ENCODE peak calls at places on chromosome 21, in seven cellular contexts. J is foreskin fibroblast; B is kidney epithelial cell; T is ascending aorta; G is endodermal cell; E is CD8-positive, alpha-beta T cell; K is AG09319. X is an unnamed sample.

GRCh38 chr21:43938751-43939442 is 73.2 kb upstream of the TRAPPC10 start:
- DNase-seq in J (peak), B (no peak), T (peak), G (peak), E (peak), K (no peak), X (peak)

GRCh38 chr21:29377266-29377665 is 78.5 kb downstream of the BACH1 start:
- DNase-seq in J (no peak), B (no peak), T (no peak), G (peak), E (no peak), K (no peak), X (no peak)

GRCh38 chr21:39843916-39844315 is 23.3 kb upstream of the PCP4 start:
- DNase-seq in J (no peak), B (no peak), T (no peak), G (no peak), E (no peak), K (no peak), X (no peak)

GRCh38 chr21:16838330-16838729 is 674.5 kb upstream of the CXADR start:
- DNase-seq in J (no peak), B (no peak), T (no peak), G (no peak), E (no peak), K (no peak), X (no peak)

GRCh38 chr21:39535646-39536437 is 76.9 kb upstream of the B3GALT5 start:
- DNase-seq in J (no peak), B (no peak), T (no peak), G (no peak), E (no peak), K (no peak), X (no peak)

GRCh38 chr21:16216595-16216994 is 486.8 kb downstream of the USP25 start:
- DNase-seq in J (no peak), B (no peak), T (no peak), G (no peak), E (no peak), K (no peak), X (no peak)

GRCh38 chr21:17554619-17555472 is 42.0 kb downstream of the CXADR start:
- DNase-seq in J (peak), B (no peak), T (no peak), G (no peak), E (no peak), K (no peak), X (no peak)

GRCh38 chr21:16280731-16281130 is 550.9 kb downstream of the USP25 start:
- DNase-seq in J (no peak), B (no peak), T (no peak), G (no peak), E (no peak), K (no peak), X (no peak)

GRCh38 chr21:17454315-17455027 is 58.4 kb upstream of the CXADR start:
- DNase-seq in J (peak), B (peak), T (no peak), G (peak), E (no peak), K (peak), X (peak)

GRCh38 chr21:33428669-33429068 is 25.5 kb downstream of the IFNGR2 start:
- DNase-seq in J (peak), B (no peak), T (no peak), G (no peak), E (no peak), K (no peak), X (no peak)

GRCh38 chr21:34362670-34363069 is 1.1 kb upstream of the KCNE2 start:
- DNase-seq in J (no peak), B (no peak), T (peak), G (no peak), E (no peak), K (no peak), X (no peak)

GRCh38 chr21:34154878-34155277 is 81.5 kb downstream of the MRPS6 start:
- DNase-seq in J (no peak), B (no peak), T (no peak), G (no peak), E (no peak), K (no peak), X (no peak)

GRCh38 chr21:17250651-17251294 is 262.1 kb upstream of the CXADR start:
- DNase-seq in J (no peak), B (no peak), T (no peak), G (no peak), E (no peak), K (no peak), X (no peak)

GRCh38 chr21:28216976-28217523 is 775.6 kb downstream of the LTN1 start:
- DNase-seq in J (no peak), B (no peak), T (no peak), G (no peak), E (no peak), K (no peak), X (no peak)

GRCh38 chr21:41169701-41170100 is 1.7 kb downstream of the BACE2 start:
- DNase-seq in J (no peak), B (no peak), T (no peak), G (no peak), E (no peak), K (no peak), X (no peak)

GRCh38 chr21:41166947-41167346 is 1.0 kb upstream of the BACE2 start:
- DNase-seq in J (no peak), B (no peak), T (peak), G (no peak), E (no peak), K (no peak), X (no peak)

GRCh38 chr21:41169258-41169576 is 1.3 kb downstream of the BACE2 start:
- DNase-seq in J (no peak), B (no peak), T (no peak), G (no peak), E (no peak), K (no peak), X (no peak)

GRCh38 chr21:41168391-41169257 is 664 bp downstream of the BACE2 start:
- DNase-seq in J (peak), B (peak), T (peak), G (peak), E (no peak), K (no peak), X (peak)

DNA sequence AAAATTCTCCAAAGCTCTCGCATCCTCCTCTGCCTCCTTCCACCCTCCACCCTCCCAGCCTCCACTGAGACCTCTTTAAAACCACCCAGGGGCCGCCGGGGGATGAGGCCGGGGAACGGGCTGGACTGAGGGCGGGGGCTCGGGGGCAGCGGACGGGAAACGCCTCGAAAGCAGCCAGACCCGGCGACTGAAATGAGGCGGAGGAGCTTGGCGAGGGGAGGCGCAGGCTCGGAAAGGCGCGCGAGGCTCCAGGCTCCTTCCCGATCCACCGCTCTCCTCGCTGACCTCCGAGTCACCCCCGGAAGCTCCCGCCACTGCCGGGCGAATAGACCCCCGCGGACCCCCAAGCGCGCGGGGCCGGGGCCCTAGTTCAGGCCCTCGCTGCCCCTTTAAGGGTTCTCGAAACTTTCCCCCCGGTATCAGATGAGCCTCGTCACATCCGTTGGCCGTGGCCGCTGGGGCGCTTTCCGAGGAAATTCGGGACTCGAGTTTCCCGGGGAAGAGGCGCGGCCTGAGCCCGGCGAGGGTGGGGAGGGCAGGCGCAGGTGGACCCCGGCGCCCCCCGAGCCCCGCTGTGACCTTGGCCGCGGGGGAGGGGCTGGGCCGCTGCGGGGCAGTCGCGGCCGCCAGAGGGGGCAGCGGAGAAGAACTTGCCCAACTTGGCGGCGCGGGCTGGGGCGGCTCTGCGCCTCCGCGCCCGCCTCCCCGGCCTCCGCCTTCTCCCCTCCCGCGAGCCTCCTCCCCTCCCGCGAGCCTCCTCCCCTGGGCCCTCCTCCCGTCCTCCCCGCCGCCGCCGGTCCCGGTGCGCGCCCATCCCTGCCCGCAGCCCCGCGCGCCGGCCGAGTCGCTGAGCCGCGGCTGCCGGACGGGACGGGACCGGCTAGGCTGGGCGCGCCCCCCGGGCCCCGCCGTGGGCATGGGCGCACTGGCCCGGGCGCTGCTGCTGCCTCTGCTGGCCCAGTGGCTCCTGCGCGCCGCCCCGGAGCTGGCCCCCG is at the start of gene BACE2:
- DNase-seq in J (peak), B (no peak), T (peak), G (peak), E (no peak), K (peak), X (peak)
- TF ChIP-seq CTCF in J (peak), B (peak), T (peak), G (peak), E (peak), K (peak), X (peak)

GRCh38 chr21:26842976-26843911 is 2.0 kb downstream of the ADAMTS1 start:
- DNase-seq in J (peak), B (peak), T (peak), G (peak), E (no peak), K (peak), X (peak)
- TF ChIP-seq CTCF in J (peak), B (peak), T (peak), G (peak), E (no peak), K (peak), X (peak)

GRCh38 chr21:45556645-45557601 is 14.7 kb upstream of the SLC19A1 start:
- DNase-seq in J (no peak), B (no peak), T (no peak), G (peak), E (no peak), K (no peak), X (no peak)

GRCh38 chr21:45557611-45558043 is 15.4 kb upstream of the SLC19A1 start:
- DNase-seq in J (no peak), B (no peak), T (no peak), G (peak), E (no peak), K (no peak), X (no peak)

GRCh38 chr21:45555251-45555556 is 13.0 kb upstream of the SLC19A1 start:
- DNase-seq in J (no peak), B (no peak), T (no peak), G (no peak), E (no peak), K (no peak), X (no peak)

GRCh38 chr21:45555557-45556301 is 13.5 kb upstream of the SLC19A1 start:
- DNase-seq in J (peak), B (no peak), T (peak), G (peak), E (peak), K (peak), X (peak)

GRCh38 chr21:45556302-45556644 is 14.0 kb upstream of the SLC19A1 start:
- DNase-seq in J (no peak), B (no peak), T (no peak), G (no peak), E (no peak), K (no peak), X (no peak)
- TF ChIP-seq CTCF in J (no peak), B (no peak), T (no peak), G (no peak), E (no peak), K (no peak), X (no peak)

GRCh38 chr21:41958886-41959563 is 5.2 kb upstream of the C2CD2 start:
- DNase-seq in J (no peak), B (no peak), T (peak), G (peak), E (no peak), K (no peak), X (no peak)

GRCh38 chr21:41955516-41955915 is 1.7 kb upstream of the C2CD2 start:
- DNase-seq in J (no peak), B (no peak), T (no peak), G (no peak), E (no peak), K (no peak), X (no peak)

GRCh38 chr21:41956926-41957729 is 3.3 kb upstream of the C2CD2 start:
- DNase-seq in J (peak), B (no peak), T (no peak), G (peak), E (no peak), K (no peak), X (no peak)

GRCh38 chr21:41960386-41960785 is 6.6 kb upstream of the C2CD2 start:
- DNase-seq in J (no peak), B (no peak), T (no peak), G (peak), E (no peak), K (no peak), X (no peak)

DNA sequence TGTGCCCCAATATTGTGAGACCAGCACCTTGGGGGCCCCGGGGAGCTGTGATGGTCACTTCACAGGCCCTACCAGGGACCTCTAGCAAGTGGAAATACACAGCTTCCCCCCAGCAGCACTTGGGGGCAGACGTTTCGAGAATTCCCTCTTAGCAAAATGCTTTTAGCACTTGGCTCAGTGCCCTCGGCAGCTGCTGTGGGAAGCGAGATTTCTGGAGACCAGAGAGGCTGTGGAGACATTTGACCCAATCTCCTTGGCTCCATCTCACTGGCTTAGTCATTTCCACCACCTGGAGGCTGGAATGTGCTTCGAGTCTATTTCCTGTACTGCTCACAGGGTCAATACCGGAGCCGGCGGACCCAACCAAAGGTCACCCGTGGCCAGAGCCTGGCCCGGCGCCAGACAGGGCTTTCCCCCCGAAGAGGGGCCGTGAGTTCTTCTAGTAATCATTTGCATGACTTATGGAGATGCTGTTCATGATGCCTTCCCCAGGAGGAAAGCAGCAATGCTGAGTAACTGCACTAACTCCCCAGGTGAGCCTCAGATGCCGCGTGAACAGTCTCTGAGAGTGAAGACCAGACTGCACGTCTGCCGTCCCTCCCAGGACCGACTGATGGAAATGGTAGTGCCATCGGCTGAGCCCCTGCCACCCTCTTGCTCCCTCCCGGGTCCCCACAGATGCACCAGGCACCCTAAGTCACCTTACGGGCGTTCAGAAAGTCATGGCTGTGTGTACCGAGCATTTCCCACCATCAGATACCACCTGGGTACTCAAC is 4.4 kb upstream of the C2CD2 start:
- DNase-seq in J (peak), B (peak), T (peak), G (peak), E (no peak), K (peak), X (no peak)
- TF ChIP-seq CTCF in J (peak), B (peak), T (peak), G (peak), E (no peak), K (peak), X (peak)

GRCh38 chr21:36640260-36641244 is 58.4 kb upstream of the SIM2 start:
- DNase-seq in J (no peak), B (no peak), T (no peak), G (peak), E (no peak), K (no peak), X (no peak)
- TF ChIP-seq CTCF in J (no peak), B (no peak), T (no peak), G (peak), E (no peak), K (no peak), X (no peak)

DNA sequence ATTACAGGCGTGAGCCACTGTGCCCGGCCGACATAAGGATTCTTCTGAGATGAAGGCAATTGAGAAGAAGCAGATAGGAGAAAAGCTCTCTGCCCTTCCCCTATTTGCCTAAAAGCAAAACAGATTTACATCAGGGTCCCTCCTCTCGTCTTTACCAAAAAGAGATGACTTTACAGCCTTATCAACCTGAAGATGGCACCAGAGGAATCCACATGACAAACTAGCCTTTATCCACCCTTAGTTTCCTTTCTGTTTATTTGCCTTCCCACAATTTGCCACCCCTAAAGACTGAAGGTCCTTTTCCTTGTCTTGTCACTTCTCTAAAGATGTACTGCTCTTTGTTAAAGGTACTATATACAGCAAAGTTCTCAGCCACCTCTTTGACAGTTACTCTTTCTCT is 70.7 kb upstream of the KRTAP19-8 start:
- DNase-seq in J (no peak), B (no peak), T (no peak), G (no peak), E (no peak), K (no peak), X (no peak)
- TF ChIP-seq CTCF in J (peak), B (peak), T (no peak), G (peak), E (peak), K (no peak), X (no peak)

DNA sequence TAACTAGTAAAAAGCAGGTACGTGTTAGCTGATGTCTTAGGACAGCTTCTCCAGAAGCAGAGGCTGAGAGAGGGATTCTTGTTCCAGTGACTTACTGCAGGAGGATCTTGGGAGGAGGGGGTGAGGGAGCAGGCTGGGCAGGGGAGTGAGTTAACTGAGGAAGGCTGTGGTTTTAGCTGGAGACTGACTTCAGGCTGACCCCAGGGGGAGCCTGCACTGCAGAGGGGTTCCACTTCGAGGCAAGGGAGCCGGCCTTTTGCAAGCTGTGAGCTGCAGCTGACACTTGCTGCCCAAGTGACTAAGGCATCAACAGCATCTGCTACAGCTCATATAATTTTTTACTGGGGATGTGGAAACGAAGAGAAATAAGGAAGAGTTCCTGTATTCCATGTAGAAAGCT is 50.4 kb upstream of the SOD1 start:
- DNase-seq in J (no peak), B (no peak), T (no peak), G (no peak), E (no peak), K (no peak), X (no peak)
- TF ChIP-seq CTCF in J (no peak), B (no peak), T (no peak), G (no peak), E (no peak), K (no peak), X (no peak)

DNA sequence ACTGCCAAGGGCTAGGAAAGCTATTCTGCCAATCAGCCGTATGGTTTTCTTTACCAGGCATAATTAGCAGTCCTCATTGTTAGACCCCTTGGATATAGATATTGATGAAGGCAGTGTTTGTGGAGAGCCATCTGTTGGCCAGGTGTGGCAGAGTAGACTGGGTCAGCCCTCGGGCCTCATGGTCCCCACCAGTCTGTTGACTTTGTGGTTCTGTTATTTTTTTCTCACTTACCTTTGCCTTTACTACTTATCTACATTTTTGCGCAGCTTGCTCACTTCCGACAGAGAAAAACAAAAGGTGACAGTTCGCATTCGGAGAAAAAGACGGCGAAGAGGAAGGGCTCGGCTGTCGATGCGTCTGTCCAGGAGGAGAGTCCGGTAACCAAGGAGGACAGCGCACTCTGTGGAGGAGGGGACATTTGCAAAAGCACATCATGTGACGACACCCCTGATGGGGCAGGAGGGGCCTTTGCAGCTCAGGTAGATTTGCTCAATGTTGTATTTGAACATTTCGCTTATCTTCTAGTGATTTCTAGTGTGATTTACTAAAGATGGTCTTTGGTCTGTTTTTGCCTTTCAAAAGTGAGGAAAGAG is 2.3 kb downstream of the PCNT start:
- DNase-seq in J (no peak), B (no peak), T (no peak), G (no peak), E (no peak), K (no peak), X (no peak)
- TF ChIP-seq CTCF in J (no peak), B (no peak), T (no peak), G (peak), E (no peak), K (no peak), X (no peak)

GRCh38 chr21:38400195-38400695 is 98.0 kb downstream of the ERG start:
- DNase-seq in J (no peak), B (no peak), T (no peak), G (no peak), E (no peak), K (no peak), X (no peak)

GRCh38 chr21:38402291-38402690 is 96.0 kb downstream of the ERG start:
- DNase-seq in J (no peak), B (no peak), T (no peak), G (no peak), E (no peak), K (no peak), X (no peak)

GRCh38 chr21:38402795-38403194 is 95.5 kb downstream of the ERG start:
- DNase-seq in J (no peak), B (no peak), T (no peak), G (no peak), E (no peak), K (no peak), X (no peak)

GRCh38 chr21:38404134-38404533 is 94.1 kb downstream of the ERG start:
- DNase-seq in J (no peak), B (peak), T (no peak), G (no peak), E (no peak), K (no peak), X (no peak)

DNA sequence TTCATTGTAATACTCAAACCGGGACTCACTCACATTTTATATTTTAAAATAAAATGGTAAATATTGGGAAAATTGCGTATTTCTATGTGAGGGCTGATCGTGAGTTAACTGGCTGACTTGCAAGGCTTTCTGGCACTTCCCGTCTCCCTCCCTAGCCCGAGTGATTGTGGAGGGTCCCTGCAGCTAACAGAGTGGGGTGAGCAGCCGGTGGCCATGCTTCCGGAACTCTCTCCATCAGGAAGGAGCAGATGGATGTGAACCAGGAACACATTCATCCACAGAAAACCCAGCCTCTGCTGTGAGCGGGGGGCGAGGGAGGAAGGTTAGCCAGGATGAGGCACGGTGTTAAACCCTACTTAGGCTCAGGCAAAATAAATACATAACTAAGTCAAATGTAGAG is 96.8 kb downstream of the ERG start:
- DNase-seq in J (no peak), B (no peak), T (no peak), G (no peak), E (no peak), K (no peak), X (no peak)
- TF ChIP-seq CTCF in J (no peak), B (no peak), T (no peak), G (no peak), E (no peak), K (no peak), X (no peak)